ENCODE peak calls at places on chromosome 3, in four cellular contexts. One of them, this sample, is unnamed.

GRCh38 chr3:3586843-3587626 is 212.2 kb upstream of the LRRN1 start:
- DNase-seq in bronchial epithelial cell: no peak
- DNase-seq in hepatocyte: no peak
- DNase-seq in breast epithelium: no peak
- DNase-seq in this sample: no peak

GRCh38 chr3:140723576-140723975 is 45.7 kb downstream of the TRIM42 start:
- DNase-seq in bronchial epithelial cell: no peak
- DNase-seq in hepatocyte: no peak
- DNase-seq in breast epithelium: no peak
- DNase-seq in this sample: no peak

GRCh38 chr3:120791958-120792357 is 49.4 kb downstream of the GTF2E1 start:
- DNase-seq in bronchial epithelial cell: peak; percentile 60
- DNase-seq in hepatocyte: peak; percentile 11
- DNase-seq in breast epithelium: no peak
- DNase-seq in this sample: no peak

GRCh38 chr3:177824190-177824786 is 627.0 kb upstream of the TBL1XR1 start:
- DNase-seq in bronchial epithelial cell: peak; percentile 73
- DNase-seq in hepatocyte: peak; percentile 56
- DNase-seq in breast epithelium: no peak
- DNase-seq in this sample: no peak

GRCh38 chr3:64318001-64318400 is 92.7 kb upstream of the PRICKLE2 start:
- DNase-seq in bronchial epithelial cell: no peak
- DNase-seq in hepatocyte: no peak
- DNase-seq in breast epithelium: no peak
- DNase-seq in this sample: no peak

GRCh38 chr3:56691165-56692000 is 8.3 kb upstream of the TASOR start:
- DNase-seq in bronchial epithelial cell: peak; percentile 94
- DNase-seq in hepatocyte: no peak
- DNase-seq in breast epithelium: no peak
- DNase-seq in this sample: no peak

GRCh38 chr3:172246107-172246870 is 202.0 kb downstream of the GHSR start:
- DNase-seq in bronchial epithelial cell: no peak
- DNase-seq in hepatocyte: no peak
- DNase-seq in breast epithelium: no peak
- DNase-seq in this sample: peak; percentile 74

GRCh38 chr3:186938716-186939115 is 8.4 kb downstream of the ST6GAL1 start:
- DNase-seq in bronchial epithelial cell: no peak
- DNase-seq in hepatocyte: peak; percentile 58
- DNase-seq in breast epithelium: no peak
- DNase-seq in this sample: no peak

GRCh38 chr3:156161172-156161571 is 40.8 kb downstream of the KCNAB1 start:
- DNase-seq in bronchial epithelial cell: peak; percentile 25
- DNase-seq in hepatocyte: peak; percentile 30
- DNase-seq in breast epithelium: no peak
- DNase-seq in this sample: no peak

GRCh38 chr3:58092516-58092915 is 84.3 kb downstream of the FLNB start:
- DNase-seq in bronchial epithelial cell: no peak
- DNase-seq in hepatocyte: no peak
- DNase-seq in breast epithelium: no peak
- DNase-seq in this sample: no peak

GRCh38 chr3:22159004-22159695 is 408.1 kb upstream of the ZNF385D start:
- DNase-seq in bronchial epithelial cell: peak; percentile 2
- DNase-seq in hepatocyte: peak; percentile 50
- DNase-seq in breast epithelium: no peak
- DNase-seq in this sample: peak; percentile 74

GRCh38 chr3:184354121-184354728 is 7.2 kb downstream of the CLCN2 start:
- DNase-seq in bronchial epithelial cell: no peak
- DNase-seq in hepatocyte: peak; percentile 66
- DNase-seq in breast epithelium: no peak
- DNase-seq in this sample: no peak

GRCh38 chr3:105518201-105518600 is 151.5 kb downstream of the ALCAM start:
- DNase-seq in bronchial epithelial cell: no peak
- DNase-seq in hepatocyte: no peak
- DNase-seq in breast epithelium: no peak
- DNase-seq in this sample: no peak

GRCh38 chr3:192417559-192418055 is 309.7 kb downstream of the FGF12 start:
- DNase-seq in bronchial epithelial cell: no peak
- DNase-seq in hepatocyte: no peak
- DNase-seq in breast epithelium: no peak
- DNase-seq in this sample: no peak
- TF ChIP-seq CTCF in bronchial epithelial cell: no peak
- TF ChIP-seq CTCF in hepatocyte: no peak
- TF ChIP-seq CTCF in breast epithelium: no peak
- TF ChIP-seq CTCF in this sample: no peak

GRCh38 chr3:32000877-32001276 is 19.3 kb downstream of the ZNF860 start:
- DNase-seq in bronchial epithelial cell: no peak
- DNase-seq in hepatocyte: no peak
- DNase-seq in breast epithelium: no peak
- DNase-seq in this sample: no peak

GRCh38 chr3:31996195-31996594 is 14.6 kb downstream of the ZNF860 start:
- DNase-seq in bronchial epithelial cell: no peak
- DNase-seq in hepatocyte: no peak
- DNase-seq in breast epithelium: no peak
- DNase-seq in this sample: no peak

GRCh38 chr3:31999902-32000439 is 18.4 kb downstream of the ZNF860 start:
- DNase-seq in bronchial epithelial cell: no peak
- DNase-seq in hepatocyte: no peak
- DNase-seq in breast epithelium: no peak
- DNase-seq in this sample: no peak

GRCh38 chr3:31993843-31994242 is 12.3 kb downstream of the ZNF860 start:
- DNase-seq in bronchial epithelial cell: no peak
- DNase-seq in hepatocyte: no peak
- DNase-seq in breast epithelium: no peak
- DNase-seq in this sample: no peak

GRCh38 chr3:31997500-31997899 is 15.9 kb downstream of the ZNF860 start:
- DNase-seq in bronchial epithelial cell: no peak
- DNase-seq in hepatocyte: no peak
- DNase-seq in breast epithelium: no peak
- DNase-seq in this sample: no peak
- TF ChIP-seq CTCF in bronchial epithelial cell: no peak
- TF ChIP-seq CTCF in hepatocyte: no peak
- TF ChIP-seq CTCF in breast epithelium: no peak
- TF ChIP-seq CTCF in this sample: no peak

DNA sequence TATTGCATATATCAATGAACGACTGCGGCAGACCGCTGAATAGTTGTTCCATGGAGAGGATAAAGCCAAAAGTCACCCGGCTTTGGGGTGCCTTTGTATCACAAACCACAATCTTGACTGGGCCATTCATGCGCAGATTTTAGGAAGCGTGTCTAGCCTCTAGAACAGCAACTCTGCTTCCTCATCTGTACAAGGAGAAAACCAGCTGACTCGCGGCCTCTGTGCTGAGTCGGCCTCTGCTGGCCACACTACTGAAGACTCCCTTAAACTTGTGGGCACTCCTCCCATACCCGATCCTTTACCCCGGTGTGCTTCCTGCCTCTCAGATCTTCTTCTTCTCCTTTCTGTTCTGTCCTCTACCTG is 872 bp downstream of the DLEC1 start:
- DNase-seq in bronchial epithelial cell: peak; percentile 48
- DNase-seq in hepatocyte: peak; percentile 37
- DNase-seq in breast epithelium: peak; percentile 62
- DNase-seq in this sample: no peak
- TF ChIP-seq CTCF in bronchial epithelial cell: peak; percentile 47
- TF ChIP-seq CTCF in hepatocyte: peak; percentile 11
- TF ChIP-seq CTCF in breast epithelium: peak; percentile 22
- TF ChIP-seq CTCF in this sample: no peak

GRCh38 chr3:55159016-55159415 is 231.2 kb upstream of the LRTM1 start:
- DNase-seq in bronchial epithelial cell: no peak
- DNase-seq in hepatocyte: no peak
- DNase-seq in breast epithelium: no peak
- DNase-seq in this sample: no peak

GRCh38 chr3:55157736-55158135 is 229.9 kb upstream of the LRTM1 start:
- DNase-seq in bronchial epithelial cell: no peak
- DNase-seq in hepatocyte: no peak
- DNase-seq in breast epithelium: no peak
- DNase-seq in this sample: no peak

GRCh38 chr3:55158345-55158744 is 230.5 kb upstream of the LRTM1 start:
- DNase-seq in bronchial epithelial cell: no peak
- DNase-seq in hepatocyte: no peak
- DNase-seq in breast epithelium: no peak
- DNase-seq in this sample: no peak

GRCh38 chr3:55159711-55160110 is 231.9 kb upstream of the LRTM1 start:
- DNase-seq in bronchial epithelial cell: no peak
- DNase-seq in hepatocyte: no peak
- DNase-seq in breast epithelium: no peak
- DNase-seq in this sample: no peak

GRCh38 chr3:55156851-55157650 is 229.2 kb upstream of the LRTM1 start:
- DNase-seq in bronchial epithelial cell: no peak
- DNase-seq in hepatocyte: no peak
- DNase-seq in breast epithelium: no peak
- DNase-seq in this sample: no peak
- TF ChIP-seq CTCF in bronchial epithelial cell: no peak
- TF ChIP-seq CTCF in hepatocyte: no peak
- TF ChIP-seq CTCF in breast epithelium: no peak
- TF ChIP-seq CTCF in this sample: no peak

GRCh38 chr3:169744332-169745054 is 20.4 kb downstream of the TERC start:
- DNase-seq in bronchial epithelial cell: peak; percentile 48
- DNase-seq in hepatocyte: no peak
- DNase-seq in breast epithelium: no peak
- DNase-seq in this sample: no peak
- TF ChIP-seq CTCF in bronchial epithelial cell: no peak
- TF ChIP-seq CTCF in hepatocyte: peak; percentile 60
- TF ChIP-seq CTCF in breast epithelium: peak; percentile 32
- TF ChIP-seq CTCF in this sample: peak; percentile 47

GRCh38 chr3:9932535-9932842 is 1.1 kb upstream of the CRELD1 start:
- DNase-seq in bronchial epithelial cell: no peak
- DNase-seq in hepatocyte: no peak
- DNase-seq in breast epithelium: no peak
- DNase-seq in this sample: no peak

GRCh38 chr3:9933561-9934234 is at the start of gene CRELD1:
- DNase-seq in bronchial epithelial cell: peak; percentile 83
- DNase-seq in hepatocyte: peak; percentile 97
- DNase-seq in breast epithelium: peak; percentile 96
- DNase-seq in this sample: peak; percentile 85

GRCh38 chr3:9928158-9928557 is 5.5 kb upstream of the CRELD1 start:
- DNase-seq in bronchial epithelial cell: no peak
- DNase-seq in hepatocyte: no peak
- DNase-seq in breast epithelium: no peak
- DNase-seq in this sample: no peak

GRCh38 chr3:9932843-9933560 is 632 bp upstream of the CRELD1 start:
- DNase-seq in bronchial epithelial cell: peak; percentile 52
- DNase-seq in hepatocyte: peak; percentile 92
- DNase-seq in breast epithelium: peak; percentile 85
- DNase-seq in this sample: no peak

GRCh38 chr3:9930804-9931418 is 2.7 kb upstream of the CRELD1 start:
- DNase-seq in bronchial epithelial cell: no peak
- DNase-seq in hepatocyte: no peak
- DNase-seq in breast epithelium: no peak
- DNase-seq in this sample: no peak
- TF ChIP-seq CTCF in bronchial epithelial cell: no peak
- TF ChIP-seq CTCF in hepatocyte: peak; percentile 25
- TF ChIP-seq CTCF in breast epithelium: no peak
- TF ChIP-seq CTCF in this sample: peak; percentile 26

DNA sequence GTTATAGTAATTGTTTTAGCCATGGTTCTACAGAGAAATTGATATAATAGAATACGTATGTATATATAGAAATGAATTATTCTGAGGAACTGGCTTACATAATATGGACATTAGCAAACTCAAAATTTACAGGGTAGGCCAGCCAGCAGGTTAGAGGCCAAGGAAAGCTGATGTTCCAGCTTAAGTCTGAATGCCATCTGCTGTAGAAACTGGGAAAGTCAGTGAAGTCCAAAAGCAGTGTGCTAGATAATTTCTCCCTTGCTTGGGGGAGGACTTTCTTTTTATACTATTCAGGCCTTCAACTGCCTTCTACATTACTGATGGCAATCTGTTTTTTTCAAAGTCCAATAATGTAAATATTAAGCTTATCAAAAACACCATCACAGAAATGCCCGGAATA is 1174.7 kb downstream of the ZPLD1 start:
- DNase-seq in bronchial epithelial cell: no peak
- DNase-seq in hepatocyte: no peak
- DNase-seq in breast epithelium: no peak
- DNase-seq in this sample: peak; percentile 18
- TF ChIP-seq CTCF in bronchial epithelial cell: no peak
- TF ChIP-seq CTCF in hepatocyte: peak; percentile 12
- TF ChIP-seq CTCF in breast epithelium: no peak
- TF ChIP-seq CTCF in this sample: peak; percentile 53